ENCODE peak calls at places on chromosomes 2 and 18, in nine cellular contexts. V is NCI-H1105; F is stimulated activated CD8-positive, alpha-beta memory T cell treated with anti-CD3 and anti-CD28 coated beads, Interleukin-15, amount 100 ng/mL, for 4 hours; G is NAMALWA; W is NCI-H2081; C is activated CD8-positive, alpha-beta memory T cell treated with anti-CD3 and anti-CD28 coated beads for 4 hours; N is cardiac fibroblast; O is SJSA1; X is activated T-helper 2 cell treated with anti-CD3 and anti-CD28 coated beads, Interferon-gamma antibody, Interleukin-2, Interleukin-4, amounts not matched to agents 10 μg/mL and 5 μg/mL and 100 μg/mL, durations not matched to agents 14 hours and 24 hours and 36 hours. R is an unnamed sample.

GRCh38 chr2:120722603-120723421 is 12.9 kb upstream of the GLI2 start:
- DNase-seq in N (peak; percentile 88), C (no peak), X (no peak), G (no peak), F (no peak), V (no peak), W (no peak), O (peak; percentile 80), R (no peak)

GRCh38 chr2:88692187-88692586 is 714 bp downstream of the RPIA start:
- DNase-seq in O (no peak), N (peak; percentile 18), F (no peak), V (no peak), G (peak; percentile 64), X (peak; percentile 28), C (peak; percentile 3), W (no peak), R (peak; percentile 15)

GRCh38 chr2:45885111-45885685 is 233.7 kb downstream of the PRKCE start:
- DNase-seq in G (no peak), F (no peak), W (no peak), O (no peak), N (no peak), X (no peak), V (no peak), C (no peak), R (no peak)

GRCh38 chr2:72916743-72917137 is 579 bp upstream of the EMX1 start:
- DNase-seq in G (no peak), C (no peak), F (no peak), W (peak; percentile 29), V (peak; percentile 8), O (peak; percentile 37), X (no peak), N (no peak), R (no peak)

GRCh38 chr18:55737781-55738468 is 149.9 kb upstream of the TCF4 start:
- DNase-seq in V (no peak), F (no peak), X (no peak), G (no peak), O (no peak), C (no peak), N (no peak), W (no peak), R (peak; percentile 11)

GRCh38 chr2:96843538-96844268 is at the start of gene ANKRD23:
- DNase-seq in V (no peak), N (no peak), G (no peak), W (no peak), X (no peak), F (no peak), O (no peak), C (no peak), R (no peak)

GRCh38 chr2:9830685-9831410 is 12.4 kb upstream of the TAF1B start:
- DNase-seq in W (no peak), F (no peak), C (no peak), V (no peak), N (no peak), X (no peak), O (no peak), G (no peak), R (peak; percentile 52)

GRCh38 chr18:43982582-43982981 is 698.1 kb upstream of the SETBP1 start:
- DNase-seq in O (no peak), X (no peak), C (no peak), F (no peak), W (no peak), N (no peak), G (no peak), V (no peak), R (no peak)

GRCh38 chr18:71020342-71021096 is 731.7 kb downstream of the SOCS6 start:
- DNase-seq in C (no peak), G (no peak), V (no peak), F (no peak), X (no peak), W (no peak), O (no peak), N (peak; percentile 90), R (peak; percentile 3)

GRCh38 chr2:174965992-174966789 is 39.0 kb downstream of the CHN1 start:
- DNase-seq in N (peak; percentile 51), C (no peak), W (peak; percentile 50), G (no peak), F (no peak), O (no peak), V (no peak), X (no peak), R (no peak)

GRCh38 chr2:219912530-219912929 is 285.1 kb downstream of the SLC4A3 start:
- DNase-seq in N (no peak), G (no peak), W (no peak), V (no peak), X (no peak), F (no peak), O (no peak), C (no peak), R (peak; percentile 48)

GRCh38 chr2:189783451-189783926 is 650 bp downstream of the ORMDL1 start:
- DNase-seq in C (no peak), O (no peak), W (peak; percentile 62), V (no peak), F (no peak), X (no peak), N (peak; percentile 56), G (peak; percentile 71), R (peak; percentile 45)

GRCh38 chr2:120393456-120393855 is 47.5 kb downstream of the INHBB start:
- DNase-seq in X (no peak), N (no peak), C (no peak), G (no peak), F (no peak), V (no peak), W (no peak), O (no peak), R (no peak)

GRCh38 chr2:9112079-9112721 is 94.4 kb upstream of the ASAP2 start:
- DNase-seq in N (peak; percentile 91), G (no peak), C (no peak), V (no peak), W (no peak), F (no peak), O (peak; percentile 96), X (no peak), R (peak; percentile 98)

GRCh38 chr18:24530630-24531111 is 70.2 kb downstream of the HRH4 start:
- DNase-seq in F (no peak), W (peak; percentile 4), X (no peak), O (no peak), N (peak; percentile 48), V (no peak), G (no peak), C (no peak), R (peak; percentile 15)

GRCh38 chr2:11598228-11598731 is 64.4 kb downstream of the GREB1 start:
- DNase-seq in C (no peak), G (no peak), N (no peak), W (no peak), O (no peak), X (no peak), F (no peak), V (no peak), R (no peak)

GRCh38 chr2:174312581-174313234 is 22.0 kb upstream of the SP9 start:
- DNase-seq in F (no peak), C (no peak), O (no peak), G (peak; percentile 15), X (no peak), N (no peak), V (no peak), W (no peak), R (no peak)

GRCh38 chr2:63678085-63678484 is 89.3 kb downstream of the MDH1 start:
- DNase-seq in V (no peak), C (no peak), W (no peak), O (no peak), G (no peak), X (no peak), N (no peak), F (no peak), R (no peak)

GRCh38 chr2:160213511-160213910 is 13.4 kb upstream of the ITGB6 start:
- DNase-seq in C (no peak), O (no peak), W (no peak), F (no peak), N (no peak), X (no peak), G (no peak), V (no peak), R (no peak)

GRCh38 chr2:23578964-23579671 is 194.1 kb downstream of the KLHL29 start:
- DNase-seq in V (no peak), N (peak; percentile 51), X (no peak), G (no peak), C (no peak), O (no peak), W (no peak), F (no peak), R (no peak)

GRCh38 chr18:49681387-49681786 is 119.5 kb downstream of the LIPG start:
- DNase-seq in G (no peak), X (no peak), F (no peak), C (no peak), O (no peak), V (no peak), N (no peak), W (peak; percentile 3), R (no peak)

GRCh38 chr2:222844323-222844722 is 16.5 kb upstream of the ACSL3 start:
- DNase-seq in W (no peak), N (peak; percentile 95), G (no peak), X (no peak), F (no peak), O (peak; percentile 46), V (no peak), C (no peak), R (no peak)

GRCh38 chr2:195364015-195364965 is 292.7 kb upstream of the SLC39A10 start:
- DNase-seq in X (no peak), V (no peak), O (no peak), C (no peak), W (no peak), N (peak; percentile 85), G (no peak), F (no peak), R (peak; percentile 54)

GRCh38 chr18:36663312-36663711 is 165.5 kb downstream of the TPGS2 start:
- DNase-seq in X (no peak), V (no peak), C (no peak), W (no peak), O (no peak), G (no peak), F (no peak), N (peak; percentile 25), R (no peak)

GRCh38 chr18:37511933-37512332 is 53.7 kb downstream of the CELF4 start:
- DNase-seq in F (no peak), V (no peak), G (no peak), N (no peak), C (no peak), W (no peak), X (no peak), O (no peak), R (no peak)

GRCh38 chr2:231554748-231555545 is 24.7 kb upstream of the NMUR1 start:
- DNase-seq in C (no peak), X (no peak), V (no peak), N (peak; percentile 73), F (no peak), G (no peak), W (no peak), O (peak; percentile 96), R (no peak)

GRCh38 chr2:126769118-126769517 is 113.2 kb downstream of the GYPC start:
- DNase-seq in G (no peak), O (no peak), N (no peak), V (no peak), C (no peak), W (no peak), F (no peak), X (no peak), R (no peak)

GRCh38 chr2:120012363-120012762 is 514 bp upstream of the EPB41L5 start:
- DNase-seq in V (no peak), C (no peak), W (no peak), G (no peak), O (no peak), N (no peak), X (no peak), F (no peak), R (no peak)

GRCh38 chr2:30305235-30305634 is 73.9 kb downstream of the LBH start:
- DNase-seq in X (no peak), W (no peak), G (no peak), C (no peak), V (no peak), O (no peak), N (peak; percentile 63), F (no peak), R (peak; percentile 56)

GRCh38 chr2:159155315-159155714 is 131.2 kb downstream of the WDSUB1 start:
- DNase-seq in V (no peak), F (no peak), X (no peak), N (no peak), G (no peak), W (peak; percentile 14), O (no peak), C (no peak), R (peak; percentile 76)

GRCh38 chr2:86825728-86826386 is 35.1 kb upstream of the CD8A start:
- DNase-seq in F (no peak), W (no peak), V (no peak), G (no peak), N (no peak), X (peak; percentile 27), O (no peak), C (no peak), R (no peak)

R was measured in foreskin keratinocyte.